ENCODE peak calls at places on chromosomes 11 and 22, in five cellular contexts. One of them, this sample, is unnamed. For H3K9me3, the result is how much of the 10 kb centered on the place peaks cover.

GRCh38 chr11:48109046-48109666 is 107.5 kb upstream of the OR4B1 start:
- DNase-seq in AG04450: no peak
- DNase-seq in fibroblast of lung: peak
- DNase-seq in IMR-90: peak
- DNase-seq in psoas muscle: no peak
- DNase-seq in this sample: no peak

GRCh38 chr11:46918778-46919513 is 596 bp upstream of the LRP4 start:
- DNase-seq in AG04450: no peak
- DNase-seq in fibroblast of lung: no peak
- DNase-seq in IMR-90: no peak
- DNase-seq in psoas muscle: no peak
- DNase-seq in this sample: no peak

GRCh38 chr11:66891849-66892660 is 35.2 kb downstream of the LRFN4 start:
- DNase-seq in AG04450: peak
- DNase-seq in fibroblast of lung: peak
- DNase-seq in IMR-90: peak
- DNase-seq in psoas muscle: peak
- DNase-seq in this sample: no peak

GRCh38 chr22:31838917-31839316 is 85.1 kb downstream of the DEPDC5 start:
- DNase-seq in AG04450: no peak
- DNase-seq in fibroblast of lung: peak
- DNase-seq in IMR-90: no peak
- DNase-seq in psoas muscle: no peak
- DNase-seq in this sample: no peak

GRCh38 chr11:121249039-121249663 is 43.4 kb upstream of the SC5D start:
- DNase-seq in AG04450: no peak
- DNase-seq in fibroblast of lung: peak
- DNase-seq in IMR-90: peak
- DNase-seq in psoas muscle: no peak
- DNase-seq in this sample: no peak

GRCh38 chr11:42066113-42066512 is 606.7 kb upstream of the LRRC4C start:
- DNase-seq in AG04450: no peak
- DNase-seq in fibroblast of lung: peak
- DNase-seq in IMR-90: no peak
- DNase-seq in psoas muscle: no peak
- DNase-seq in this sample: no peak

GRCh38 chr11:78192223-78192719 is 3.6 kb downstream of the USP35 start:
- DNase-seq in AG04450: no peak
- DNase-seq in fibroblast of lung: no peak
- DNase-seq in IMR-90: no peak
- DNase-seq in psoas muscle: no peak
- DNase-seq in this sample: no peak

GRCh38 chr22:44702479-44703219 is 645 bp downstream of the PRR5 start:
- DNase-seq in AG04450: no peak
- DNase-seq in fibroblast of lung: peak
- DNase-seq in IMR-90: peak
- DNase-seq in psoas muscle: no peak
- DNase-seq in this sample: peak

GRCh38 chr11:65554842-65555395 is 3.2 kb downstream of the LTBP3 start:
- DNase-seq in AG04450: no peak
- DNase-seq in fibroblast of lung: no peak
- DNase-seq in IMR-90: no peak
- DNase-seq in psoas muscle: no peak
- DNase-seq in this sample: no peak

GRCh38 chr11:120991830-120992686 is 31.8 kb upstream of the TBCEL start:
- DNase-seq in AG04450: no peak
- DNase-seq in fibroblast of lung: no peak
- DNase-seq in IMR-90: no peak
- DNase-seq in psoas muscle: no peak
- DNase-seq in this sample: no peak

GRCh38 chr11:10622957-10623787 is 54.7 kb upstream of the LYVE1 start:
- DNase-seq in AG04450: no peak
- DNase-seq in fibroblast of lung: no peak
- DNase-seq in IMR-90: no peak
- DNase-seq in psoas muscle: no peak
- DNase-seq in this sample: no peak

GRCh38 chr11:561148-562003 is 606 bp downstream of the RASSF7 start:
- DNase-seq in AG04450: no peak
- DNase-seq in fibroblast of lung: peak
- DNase-seq in IMR-90: no peak
- DNase-seq in psoas muscle: no peak
- DNase-seq in this sample: no peak

GRCh38 chr11:35794850-35795249 is 132.3 kb downstream of the TRIM44 start:
- DNase-seq in AG04450: peak
- DNase-seq in fibroblast of lung: peak
- DNase-seq in IMR-90: peak
- DNase-seq in psoas muscle: no peak
- DNase-seq in this sample: no peak

GRCh38 chr22:50271519-50271970 is 1.4 kb upstream of the MAPK11 start:
- DNase-seq in AG04450: no peak
- DNase-seq in fibroblast of lung: peak
- DNase-seq in IMR-90: peak
- DNase-seq in psoas muscle: peak
- DNase-seq in this sample: peak

GRCh38 chr11:67301951-67302516 is 1.3 kb upstream of the SSH3 start:
- DNase-seq in AG04450: peak
- DNase-seq in fibroblast of lung: peak
- DNase-seq in IMR-90: peak
- DNase-seq in psoas muscle: peak
- DNase-seq in this sample: peak

GRCh38 chr22:34111210-34111824 is 191.0 kb upstream of the LARGE1 start:
- DNase-seq in AG04450: no peak
- DNase-seq in fibroblast of lung: no peak
- DNase-seq in IMR-90: no peak
- DNase-seq in psoas muscle: no peak
- DNase-seq in this sample: no peak

GRCh38 chr11:19551454-19551853 is 161.2 kb upstream of the NAV2 start:
- DNase-seq in AG04450: no peak
- DNase-seq in fibroblast of lung: no peak
- DNase-seq in IMR-90: no peak
- DNase-seq in psoas muscle: no peak
- DNase-seq in this sample: no peak

GRCh38 chr11:65417702-65418430 is 4.7 kb upstream of the NEAT1 start:
- DNase-seq in AG04450: no peak
- DNase-seq in fibroblast of lung: peak
- DNase-seq in IMR-90: peak
- DNase-seq in psoas muscle: peak
- DNase-seq in this sample: no peak

GRCh38 chr11:35214792-35215193 is 75.8 kb downstream of the CD44 start:
- DNase-seq in AG04450: peak
- DNase-seq in fibroblast of lung: peak
- DNase-seq in IMR-90: peak
- DNase-seq in psoas muscle: no peak
- DNase-seq in this sample: no peak

GRCh38 chr22:23774922-23775436 is 2.3 kb downstream of the MMP11 start:
- DNase-seq in AG04450: no peak
- DNase-seq in fibroblast of lung: peak
- DNase-seq in IMR-90: peak
- DNase-seq in psoas muscle: no peak
- DNase-seq in this sample: no peak

GRCh38 chr11:74950374-74950969 is 1.4 kb downstream of the SPCS2 start:
- DNase-seq in AG04450: no peak
- DNase-seq in fibroblast of lung: no peak
- DNase-seq in IMR-90: no peak
- DNase-seq in psoas muscle: no peak
- DNase-seq in this sample: no peak

GRCh38 chr11:29527391-29527936 is 489.4 kb downstream of the KCNA4 start:
- DNase-seq in AG04450: peak
- DNase-seq in fibroblast of lung: peak
- DNase-seq in IMR-90: peak
- DNase-seq in psoas muscle: no peak
- DNase-seq in this sample: no peak

GRCh38 chr11:95925011-95925410 is 1.1 kb upstream of the MTMR2 start:
- DNase-seq in AG04450: no peak
- DNase-seq in fibroblast of lung: peak
- DNase-seq in IMR-90: peak
- DNase-seq in psoas muscle: no peak
- DNase-seq in this sample: no peak

GRCh38 chr11:67286621-67287333 is 2.3 kb upstream of the ANKRD13D start:
- DNase-seq in AG04450: no peak
- DNase-seq in fibroblast of lung: no peak
- DNase-seq in IMR-90: no peak
- DNase-seq in psoas muscle: peak
- DNase-seq in this sample: no peak

GRCh38 chr22:50481440-50482106 is at the start of gene ADM2:
- DNase-seq in AG04450: no peak
- DNase-seq in fibroblast of lung: no peak
- DNase-seq in IMR-90: no peak
- DNase-seq in psoas muscle: no peak
- DNase-seq in this sample: peak

GRCh38 chr11:94802501-94802900 is 34.3 kb downstream of the AMOTL1 start:
- DNase-seq in AG04450: no peak
- DNase-seq in fibroblast of lung: no peak
- DNase-seq in IMR-90: no peak
- DNase-seq in psoas muscle: no peak
- DNase-seq in this sample: no peak

GRCh38 chr22:38841635-38842034 is 2.2 kb downstream of the NPTXR start:
- DNase-seq in AG04450: no peak
- DNase-seq in fibroblast of lung: no peak
- DNase-seq in IMR-90: no peak
- DNase-seq in psoas muscle: no peak
- DNase-seq in this sample: no peak

GRCh38 chr11:57324154-57324885 is 432 bp downstream of the TNKS1BP1 start:
- DNase-seq in AG04450: no peak
- DNase-seq in fibroblast of lung: peak
- DNase-seq in IMR-90: peak
- DNase-seq in psoas muscle: peak
- DNase-seq in this sample: no peak

GRCh38 chr22:45163074-45163416 is 680 bp upstream of the NUP50 start:
- DNase-seq in AG04450: no peak
- DNase-seq in fibroblast of lung: peak
- DNase-seq in IMR-90: peak
- DNase-seq in psoas muscle: no peak
- DNase-seq in this sample: no peak

GRCh38 chr22:29758959-29759358 is 7.8 kb downstream of the ZMAT5 start:
- DNase-seq in AG04450: no peak
- DNase-seq in fibroblast of lung: no peak
- DNase-seq in IMR-90: no peak
- DNase-seq in psoas muscle: no peak
- DNase-seq in this sample: no peak

GRCh38 chr11:78419327-78419726 is 1.7 kb upstream of the GAB2 start:
- DNase-seq in AG04450: peak
- DNase-seq in fibroblast of lung: peak
- DNase-seq in IMR-90: peak
- DNase-seq in psoas muscle: peak
- DNase-seq in this sample: no peak

GRCh38 chr11:65859812-65860277 is 388 bp upstream of the MUS81 start:
- DNase-seq in AG04450: no peak
- DNase-seq in fibroblast of lung: no peak
- DNase-seq in IMR-90: no peak
- DNase-seq in psoas muscle: no peak
- DNase-seq in this sample: no peak

DNA sequence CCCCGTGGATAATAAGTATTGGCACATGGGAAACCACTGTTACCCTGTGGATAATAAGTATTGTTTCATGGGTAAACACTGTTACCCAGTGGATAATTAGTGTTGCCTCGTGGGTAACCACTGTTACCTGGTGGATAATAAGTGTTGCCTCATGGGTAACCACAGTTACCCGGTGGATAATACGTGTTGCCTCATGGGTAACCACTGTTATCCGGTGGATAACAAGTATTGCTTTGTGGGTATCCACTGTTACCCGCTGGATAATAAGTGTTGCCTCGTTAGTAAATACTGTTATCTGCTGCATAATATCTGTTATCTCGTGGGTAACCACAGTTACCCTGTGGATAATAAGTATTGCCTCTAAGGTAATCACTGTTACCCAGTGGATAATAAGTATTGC is 25.5 kb upstream of the NXPE4 start:
- DNase-seq in AG04450: no peak
- DNase-seq in fibroblast of lung: no peak
- DNase-seq in IMR-90: no peak
- DNase-seq in psoas muscle: no peak
- DNase-seq in this sample: no peak
- H3K9me3 ChIP-seq in AG04450: under half
- H3K9me3 ChIP-seq in fibroblast of lung: under half
- H3K9me3 ChIP-seq in IMR-90: under half
- H3K9me3 ChIP-seq in psoas muscle: under half
- H3K9me3 ChIP-seq in this sample: under half

DNA sequence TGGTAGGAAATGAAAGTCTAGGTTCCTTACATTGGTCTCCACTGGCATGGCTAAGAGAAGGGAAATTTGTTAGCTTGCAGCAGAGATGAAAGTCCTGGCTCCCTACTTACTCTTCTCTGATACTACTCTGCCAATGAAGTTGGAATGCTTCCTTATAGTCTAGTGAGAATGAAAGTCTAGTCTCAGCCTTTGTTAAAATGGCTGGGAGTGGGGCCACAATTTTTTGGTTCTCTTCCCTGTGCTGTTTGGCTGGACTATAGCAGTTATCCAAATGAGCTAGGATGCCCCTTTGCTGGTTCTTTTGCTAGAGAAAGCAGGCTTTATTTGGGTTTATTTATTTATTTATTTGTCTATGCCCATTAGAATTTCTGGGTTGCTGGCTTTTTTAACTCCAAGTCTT is 414.3 kb downstream of the AASDHPPT start:
- DNase-seq in AG04450: no peak
- DNase-seq in fibroblast of lung: no peak
- DNase-seq in IMR-90: no peak
- DNase-seq in psoas muscle: no peak
- DNase-seq in this sample: no peak
- H3K9me3 ChIP-seq in AG04450: under half
- H3K9me3 ChIP-seq in fibroblast of lung: under half
- H3K9me3 ChIP-seq in IMR-90: under half
- H3K9me3 ChIP-seq in psoas muscle: under half
- H3K9me3 ChIP-seq in this sample: under half

DNA sequence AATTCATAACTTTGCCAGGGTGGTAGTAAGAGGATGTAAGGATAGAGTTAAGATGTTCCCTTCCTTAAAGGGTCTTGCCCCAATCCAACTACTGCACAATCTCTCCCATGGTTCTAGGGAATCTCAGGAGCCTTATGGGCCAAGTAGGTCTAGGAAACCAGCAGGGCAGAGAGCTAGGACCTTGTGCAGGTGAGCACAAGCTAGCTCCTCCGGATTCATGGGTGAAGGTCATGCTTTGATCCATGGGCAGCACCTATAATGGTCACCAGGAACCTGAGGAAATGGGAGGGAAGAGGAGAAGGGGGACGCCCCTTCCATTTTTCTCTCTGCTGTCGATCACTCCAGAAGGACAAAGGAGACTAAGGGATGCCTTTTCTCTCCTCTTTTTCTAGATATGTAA is 16.8 kb downstream of the KCNJ11 start:
- DNase-seq in AG04450: no peak
- DNase-seq in fibroblast of lung: peak
- DNase-seq in IMR-90: peak
- DNase-seq in psoas muscle: no peak
- DNase-seq in this sample: no peak
- H3K9me3 ChIP-seq in AG04450: under half
- H3K9me3 ChIP-seq in fibroblast of lung: under half
- H3K9me3 ChIP-seq in IMR-90: under half
- H3K9me3 ChIP-seq in psoas muscle: under half
- H3K9me3 ChIP-seq in this sample: under half

DNA sequence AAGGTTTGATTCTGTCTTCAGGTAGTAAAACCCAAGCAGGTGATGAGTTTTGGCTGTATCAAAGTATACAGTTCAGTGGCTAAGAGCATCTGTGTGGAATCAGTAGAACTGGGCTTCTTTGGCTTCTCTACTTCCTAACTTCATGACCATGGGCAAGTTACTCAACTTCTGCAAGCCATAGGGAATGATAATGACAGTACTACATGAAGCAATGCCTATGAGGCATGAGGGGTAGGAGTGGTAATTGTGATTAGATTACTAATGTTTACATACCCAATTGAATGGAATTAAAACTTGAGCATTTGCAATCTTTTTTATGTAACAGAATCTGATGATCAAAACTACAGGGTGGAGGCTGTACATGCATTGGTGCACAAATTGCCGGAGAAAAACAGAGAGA is 164.3 kb downstream of the PGR start:
- DNase-seq in AG04450: no peak
- DNase-seq in fibroblast of lung: no peak
- DNase-seq in IMR-90: peak
- DNase-seq in psoas muscle: no peak
- DNase-seq in this sample: no peak
- H3K9me3 ChIP-seq in AG04450: under half
- H3K9me3 ChIP-seq in fibroblast of lung: under half
- H3K9me3 ChIP-seq in IMR-90: under half
- H3K9me3 ChIP-seq in psoas muscle: under half
- H3K9me3 ChIP-seq in this sample: under half